ENCODE peak calls at places on chromosomes 7 and 10, in seven cellular contexts. F is transverse colon, B is esophagus muscularis mucosa, E is HepG2, C is sigmoid colon, R is stomach, V is K562. A is an unnamed sample.

GRCh38 chr10:131202964-131203363 is 108.6 kb downstream of the TCERG1L start:
- DNase-seq in F (no peak), B (no peak), E (no peak), C (no peak), R (peak; percentile 8), V (no peak), A (no peak)

GRCh38 chr7:66146701-66147100 is 32.1 kb downstream of the CRCP start:
- DNase-seq in F (no peak), B (no peak), E (no peak), C (no peak), R (no peak), V (no peak), A (no peak)

GRCh38 chr7:32532716-32533115 is 37.4 kb downstream of the AVL9 start:
- DNase-seq in F (no peak), B (no peak), E (no peak), C (no peak), R (no peak), V (no peak), A (no peak)

GRCh38 chr7:101681170-101682007 is 52.3 kb upstream of the MYL10 start:
- DNase-seq in F (no peak), B (no peak), E (no peak), C (no peak), R (peak; percentile 33), V (no peak), A (no peak)

GRCh38 chr10:5155951-5156350 is 29.0 kb downstream of the AKR1C8 start:
- DNase-seq in F (no peak), B (no peak), E (no peak), C (no peak), R (no peak), V (no peak), A (no peak)

GRCh38 chr7:41732279-41733062 is 29.6 kb upstream of the INHBA start:
- DNase-seq in F (no peak), B (no peak), E (no peak), C (no peak), R (no peak), V (no peak), A (no peak)

GRCh38 chr7:122675621-122676020 is 23.3 kb downstream of the RNF133 start:
- DNase-seq in F (no peak), B (no peak), E (no peak), C (no peak), R (no peak), V (no peak), A (no peak)

GRCh38 chr10:35448687-35449662 is 112.7 kb downstream of the CCNY start:
- DNase-seq in F (no peak), B (no peak), E (peak; percentile 81), C (peak; percentile 73), R (peak; percentile 38), V (no peak), A (no peak)

GRCh38 chr7:152501506-152501905 is 65.7 kb upstream of the KMT2C start:
- DNase-seq in F (no peak), B (no peak), E (no peak), C (no peak), R (no peak), V (no peak), A (no peak)

GRCh38 chr10:58140706-58141347 is 126.9 kb downstream of the IPMK start:
- DNase-seq in F (no peak), B (no peak), E (no peak), C (no peak), R (no peak), V (no peak), A (no peak)

GRCh38 chr10:103696411-103697145 is 158.8 kb downstream of the SH3PXD2A start:
- DNase-seq in F (peak; percentile 67), B (no peak), E (no peak), C (peak; percentile 87), R (peak; percentile 44), V (peak; percentile 84), A (no peak)

GRCh38 chr7:40883826-40884225 is 749.0 kb downstream of the SUGCT start:
- DNase-seq in F (no peak), B (no peak), E (no peak), C (no peak), R (no peak), V (no peak), A (no peak)

GRCh38 chr10:132648871-132649528 is 111.4 kb downstream of the INPP5A start:
- DNase-seq in F (no peak), B (no peak), E (no peak), C (peak; percentile 48), R (no peak), V (no peak), A (no peak)

GRCh38 chr7:47580175-47580701 is 1.7 kb downstream of the TNS3 start:
- DNase-seq in F (peak; percentile 68), B (no peak), E (peak; percentile 91), C (no peak), R (peak; percentile 74), V (no peak), A (no peak)

GRCh38 chr10:80104066-80104926 is 25.8 kb downstream of the TMEM254 start:
- DNase-seq in F (no peak), B (no peak), E (peak; percentile 16), C (no peak), R (no peak), V (no peak), A (no peak)

GRCh38 chr7:55133630-55134392 is 115.0 kb downstream of the EGFR start:
- DNase-seq in F (no peak), B (no peak), E (peak; percentile 73), C (peak; percentile 79), R (peak; percentile 51), V (peak; percentile 20), A (no peak)
- TF ChIP-seq EP300 in F (no peak), B (no peak), E (peak; percentile 22), C (no peak), R (no peak), V (peak; percentile 29), A (no peak)

GRCh38 chr10:124450010-124450782 is at the start of gene NKX1-2:
- DNase-seq in F (no peak), B (no peak), E (no peak), C (no peak), R (no peak), V (no peak), A (no peak)

GRCh38 chr10:124449170-124450009 is 445 bp downstream of the NKX1-2 start:
- DNase-seq in F (no peak), B (no peak), E (no peak), C (no peak), R (no peak), V (no peak), A (no peak)

GRCh38 chr10:124448696-124449169 is 1.1 kb downstream of the NKX1-2 start:
- DNase-seq in F (no peak), B (no peak), E (no peak), C (no peak), R (no peak), V (no peak), A (no peak)

GRCh38 chr10:124451227-124451807 is 1.5 kb upstream of the NKX1-2 start:
- DNase-seq in F (no peak), B (no peak), E (no peak), C (no peak), R (no peak), V (no peak), A (no peak)

GRCh38 chr10:124450783-124451057 is 885 bp upstream of the NKX1-2 start:
- DNase-seq in F (no peak), B (no peak), E (no peak), C (no peak), R (no peak), V (no peak), A (no peak)
- H3K27me3 ChIP-seq in F (peaks cover 100% of the 10 kb centered on the region), B (peaks cover 97% of the 10 kb centered on the region), E (peaks cover 72% of the 10 kb centered on the region), C (peaks cover 48% of the 10 kb centered on the region), R (peaks cover 28% of the 10 kb centered on the region), V (no peaks in the 10 kb centered on the region), A (peaks cover 88% of the 10 kb centered on the region)

DNA sequence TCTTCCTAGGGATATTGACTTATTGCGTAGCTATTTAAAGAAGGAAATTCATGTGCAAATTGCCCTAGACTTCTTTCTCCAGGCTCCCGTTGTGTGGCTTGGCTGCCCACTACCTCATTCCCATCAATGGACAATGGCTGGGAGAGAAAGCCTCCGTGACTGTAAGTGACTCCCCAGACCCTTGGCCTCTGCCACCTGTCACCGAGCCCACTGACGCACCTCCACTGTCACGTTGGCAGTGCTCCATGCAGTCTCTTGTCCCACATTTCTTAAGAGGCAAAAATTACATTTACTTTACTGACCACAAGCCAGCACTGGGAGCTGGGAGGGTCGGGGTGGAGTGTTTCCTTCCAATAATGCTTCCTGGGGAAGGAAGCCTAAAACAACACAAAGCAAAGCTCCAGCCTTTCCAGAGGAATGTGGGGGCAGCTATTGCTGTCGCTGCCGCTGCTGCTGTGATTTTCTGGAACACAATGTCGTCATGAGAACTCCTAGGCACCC is 89.7 kb upstream of the STEAP1B start:
- DNase-seq in F (no peak), B (no peak), E (no peak), C (peak; percentile 67), R (no peak), V (no peak), A (no peak)
- TF ChIP-seq POLR2AphosphoS5 in F (no peak), B (peak; percentile 62), E (no peak), C (peak; percentile 43), R (no peak), V (no peak), A (no peak)

DNA sequence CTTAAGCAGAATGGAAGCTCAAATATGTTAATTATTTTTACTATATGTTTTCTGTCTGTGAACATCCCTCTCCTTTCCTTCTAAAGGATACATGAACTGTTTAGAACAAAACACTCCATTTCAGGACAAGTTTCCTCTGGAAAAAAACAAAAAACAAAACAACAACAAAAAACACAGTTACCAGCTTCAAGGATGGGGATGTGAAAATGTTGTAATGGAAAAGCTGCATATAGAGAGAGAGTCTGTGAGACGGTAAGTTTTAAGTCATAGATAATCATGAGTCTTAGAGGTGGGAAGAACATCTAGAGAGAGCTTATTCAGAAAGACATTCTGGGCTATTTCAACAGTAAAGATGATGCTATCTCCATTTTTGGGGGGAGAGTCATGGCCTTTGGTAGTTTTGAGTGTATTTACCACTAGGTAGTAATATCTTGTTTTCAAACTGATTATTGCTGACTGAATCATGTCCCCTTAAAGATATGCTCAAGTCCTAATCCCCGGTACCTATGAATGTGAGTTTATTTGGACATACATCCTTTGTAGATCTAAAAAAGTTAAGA is 23.3 kb upstream of the INPP5F start:
- DNase-seq in F (no peak), B (no peak), E (no peak), C (no peak), R (no peak), V (no peak), A (no peak)
- TF ChIP-seq EP300 in F (no peak), B (no peak), E (no peak), C (no peak), R (no peak), V (no peak), A (no peak)

DNA sequence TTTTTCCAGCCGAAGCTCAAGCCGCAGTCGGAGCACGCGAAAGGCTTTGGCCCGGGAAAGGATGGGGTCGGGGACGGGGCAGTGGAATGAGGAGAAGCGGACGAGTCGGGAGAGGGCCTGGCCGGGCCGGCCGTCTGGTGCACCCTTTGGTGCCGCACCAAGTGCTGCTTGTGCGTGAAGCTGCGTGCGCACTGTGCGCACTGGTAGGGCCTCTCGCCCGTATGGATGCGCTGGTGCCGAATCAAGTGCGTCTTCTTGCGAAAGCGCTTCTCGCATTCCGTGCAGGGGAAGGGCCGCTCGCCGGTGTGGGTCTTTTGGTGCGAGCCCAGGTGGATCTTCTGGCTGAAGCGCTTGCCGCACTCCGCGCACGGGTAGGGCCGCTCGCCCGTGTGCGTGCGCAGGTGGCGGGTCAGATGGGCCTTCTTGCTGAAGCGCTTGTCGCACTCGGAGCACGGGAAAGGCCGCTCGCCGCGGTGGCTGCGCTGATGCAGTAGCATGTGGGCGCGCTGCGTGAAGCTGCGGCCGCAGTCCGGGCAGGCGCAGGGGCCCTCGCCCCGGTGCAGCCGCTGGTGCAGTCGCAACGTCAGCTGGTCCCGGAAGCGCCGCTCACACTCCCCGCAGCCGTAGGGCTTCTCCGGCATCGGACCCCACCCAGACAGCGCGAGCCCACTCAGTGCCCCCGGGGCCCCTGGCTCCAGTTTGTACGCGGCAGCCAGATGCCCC is 7.8 kb downstream of the ZNF467 start:
- DNase-seq in F (no peak), B (no peak), E (no peak), C (no peak), R (no peak), V (no peak), A (no peak)
- H3K27me3 ChIP-seq in F (peaks cover 43% of the 10 kb centered on the region), B (peaks cover 25% of the 10 kb centered on the region), E (peaks cover 14% of the 10 kb centered on the region), C (no peaks in the 10 kb centered on the region), R (no peaks in the 10 kb centered on the region), V (no peaks in the 10 kb centered on the region), A (peaks cover 10% of the 10 kb centered on the region)

A was measured in suprapubic skin.